ENCODE peak calls at places on chromosomes 5 and 9, in six cellular contexts. Y is GM23338, B is transverse colon, A is spleen, D is GM12892, I is HCT116. N is an unnamed sample.

GRCh38 chr9:98818764-98819163 is 11.3 kb downstream of the GALNT12 start:
- DNase-seq in A (no peak), D (no peak), Y (no peak), B (no peak), I (no peak), N (no peak)

GRCh38 chr5:139638090-139638735 is 9.9 kb upstream of the CXXC5 start:
- DNase-seq in I (no peak), A (peak), D (no peak), B (peak), Y (peak), N (peak)

GRCh38 chr5:77463905-77464304 is 28.2 kb downstream of the WDR41 start:
- DNase-seq in B (no peak), I (no peak), Y (no peak), D (no peak), A (no peak), N (no peak)

GRCh38 chr9:69564557-69564956 is 107.6 kb downstream of the APBA1 start:
- DNase-seq in I (no peak), A (no peak), Y (no peak), B (no peak), D (no peak), N (no peak)

GRCh38 chr5:176360894-176361436 is 599 bp downstream of the KIAA1191 start:
- DNase-seq in I (no peak), B (peak), D (no peak), Y (peak), A (no peak), N (no peak)

GRCh38 chr9:36959681-36960574 is 74.1 kb downstream of the PAX5 start:
- DNase-seq in I (no peak), Y (no peak), D (no peak), A (no peak), B (no peak), N (no peak)

GRCh38 chr9:128145536-128145935 is 3.7 kb upstream of the LCN2 start:
- DNase-seq in A (peak), B (no peak), I (no peak), D (peak), Y (no peak), N (no peak)

GRCh38 chr5:66364186-66364585 is 220.1 kb downstream of the SREK1 start:
- DNase-seq in D (no peak), I (no peak), A (no peak), Y (no peak), B (no peak), N (no peak)

GRCh38 chr9:83258521-83258920 is 195.6 kb upstream of the RASEF start:
- DNase-seq in B (no peak), A (no peak), D (no peak), I (no peak), Y (no peak), N (no peak)

GRCh38 chr5:50440651-50441478 is at the start of gene EMB:
- DNase-seq in Y (peak), A (peak), B (peak), I (peak), D (peak), N (peak)

GRCh38 chr5:64457846-64458245 is 48.0 kb upstream of the RGS7BP start:
- DNase-seq in B (no peak), D (no peak), I (no peak), A (no peak), Y (no peak), N (no peak)

GRCh38 chr5:88452820-88453219 is 184.2 kb upstream of the TMEM161B start:
- DNase-seq in Y (peak), B (no peak), A (no peak), I (no peak), D (no peak), N (no peak)

GRCh38 chr9:13213337-13213736 is 66.2 kb downstream of the MPDZ start:
- DNase-seq in D (no peak), I (no peak), B (no peak), Y (peak), A (no peak), N (no peak)

GRCh38 chr9:68560131-68560844 is 19.6 kb upstream of the TMEM252 start:
- DNase-seq in D (peak), Y (peak), A (peak), B (peak), I (peak), N (peak)

GRCh38 chr5:138989720-138990119 is 114.6 kb upstream of the LRRTM2 start:
- DNase-seq in I (no peak), B (no peak), Y (no peak), D (no peak), A (no peak), N (no peak)

GRCh38 chr9:122055668-122056067 is 37.4 kb downstream of the TTLL11 start:
- DNase-seq in A (no peak), D (no peak), B (no peak), Y (no peak), I (no peak), N (no peak)

GRCh38 chr5:93581738-93582414 is 857 bp upstream of the NR2F1-AS1 start:
- DNase-seq in Y (peak), B (no peak), D (no peak), A (no peak), I (peak), N (peak)

GRCh38 chr5:140630296-140630695 is 2.7 kb downstream of the CD14 start:
- DNase-seq in Y (no peak), I (no peak), A (no peak), D (no peak), B (no peak), N (no peak)

GRCh38 chr5:42621242-42621641 is 135.4 kb upstream of the CCDC152 start:
- DNase-seq in I (no peak), D (no peak), Y (no peak), A (no peak), B (no peak), N (no peak)

GRCh38 chr5:111863801-111864200 is 106.8 kb upstream of the NREP start:
- DNase-seq in Y (no peak), I (no peak), D (no peak), B (no peak), A (no peak), N (no peak)

GRCh38 chr9:108133101-108133500 is 643.5 kb upstream of the KLF4 start:
- DNase-seq in D (no peak), Y (no peak), B (no peak), A (no peak), I (no peak), N (no peak)

GRCh38 chr5:148937239-148937638 is 110.8 kb downstream of the ADRB2 start:
- DNase-seq in Y (no peak), B (no peak), D (no peak), I (no peak), A (no peak), N (no peak)

DNA sequence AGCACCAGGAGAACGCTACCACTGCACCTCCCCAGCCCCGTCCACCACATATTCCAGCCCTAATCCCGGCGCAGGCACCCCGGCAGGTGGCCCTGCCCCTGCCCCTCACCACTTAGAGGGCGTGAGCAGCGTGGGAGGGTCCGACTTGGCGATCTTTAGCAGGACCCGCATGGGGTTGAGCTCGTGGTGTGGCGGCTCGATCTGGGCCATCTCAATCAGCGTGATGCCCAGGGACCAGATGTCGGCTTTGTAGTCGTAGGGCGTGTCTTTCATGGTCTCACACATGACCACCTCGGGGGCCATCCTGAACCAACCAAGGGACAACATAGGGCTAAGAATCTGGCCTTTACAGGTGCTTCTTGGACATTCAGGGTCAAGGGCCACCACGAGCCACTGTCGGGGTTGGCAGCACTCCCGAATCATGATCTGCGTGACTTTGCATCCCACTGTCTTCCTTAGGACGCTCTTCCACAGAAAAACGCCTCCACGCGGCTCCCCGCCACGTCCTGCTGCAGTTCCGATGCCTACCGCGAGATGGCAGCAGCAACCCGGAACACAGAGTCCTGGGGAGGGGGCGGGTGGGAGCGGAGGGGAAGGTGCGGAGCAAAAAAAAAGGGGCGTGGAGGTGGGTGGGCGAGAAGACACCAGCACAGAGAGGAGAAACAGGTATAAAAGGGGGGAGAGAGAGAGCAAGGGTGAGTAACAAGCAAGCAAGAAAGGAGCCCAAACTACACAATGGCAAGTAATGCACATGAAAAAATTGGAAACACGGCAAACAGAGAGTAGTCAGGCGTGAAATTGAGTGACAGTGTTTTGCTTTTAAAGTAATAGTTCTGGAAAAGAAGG is 81.3 kb downstream of the STK10 start:
- DNase-seq in I (no peak), B (peak), D (no peak), Y (peak), A (peak), N (peak)
- TF ChIP-seq POLR2AphosphoS5 in I (no peak), B (no peak), D (no peak), Y (no peak), A (no peak), N (no peak)

GRCh38 chr5:141823056-141823455 is 55.2 kb downstream of the PCDH1 start:
- DNase-seq in D (no peak), A (no peak), Y (no peak), B (no peak), I (no peak), N (no peak)

GRCh38 chr5:141824717-141825116 is 53.5 kb downstream of the PCDH1 start:
- DNase-seq in Y (no peak), D (no peak), I (no peak), B (no peak), A (peak), N (no peak)

GRCh38 chr5:141821430-141821925 is 56.7 kb downstream of the PCDH1 start:
- DNase-seq in B (no peak), A (no peak), Y (peak), D (no peak), I (peak), N (no peak)

GRCh38 chr5:141825241-141825671 is 53.0 kb downstream of the PCDH1 start:
- DNase-seq in A (peak), I (no peak), D (no peak), Y (peak), B (no peak), N (no peak)

DNA sequence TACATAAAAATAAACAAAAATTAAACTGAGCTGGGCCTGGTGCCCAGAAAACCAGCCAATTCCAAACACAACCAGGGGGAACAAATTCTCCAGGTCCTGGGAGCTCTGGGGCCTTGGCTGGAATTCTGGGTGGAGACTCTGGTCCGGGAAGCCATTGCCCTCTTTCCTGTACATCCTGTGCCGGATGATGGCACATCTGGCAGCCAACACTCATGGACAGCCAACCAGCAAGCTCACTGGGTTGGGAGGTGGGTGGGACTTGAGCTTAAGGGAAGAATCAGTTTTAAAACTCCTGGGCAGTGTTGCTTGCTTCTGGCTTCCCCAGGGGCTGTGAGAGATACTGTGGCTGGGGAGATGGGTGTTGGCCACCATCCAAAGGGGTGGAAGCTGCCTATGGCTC is 56.1 kb downstream of the PCDH1 start:
- DNase-seq in D (no peak), A (peak), Y (peak), I (no peak), B (no peak), N (no peak)
- TF ChIP-seq POLR2AphosphoS5 in D (no peak), A (peak), Y (no peak), I (no peak), B (no peak), N (no peak)

GRCh38 chr9:16191237-16191636 is 638.4 kb downstream of the CCDC171 start:
- DNase-seq in B (no peak), D (no peak), Y (no peak), A (no peak), I (no peak), N (no peak)

GRCh38 chr9:16192403-16193017 is 639.7 kb downstream of the CCDC171 start:
- DNase-seq in D (no peak), B (no peak), Y (no peak), A (no peak), I (no peak), N (no peak)

GRCh38 chr9:16197578-16198370 is 644.9 kb downstream of the CCDC171 start:
- DNase-seq in I (no peak), Y (no peak), B (no peak), D (no peak), A (no peak), N (no peak)

GRCh38 chr9:16196206-16196605 is 643.4 kb downstream of the CCDC171 start:
- DNase-seq in A (no peak), Y (no peak), D (no peak), I (no peak), B (no peak), N (no peak)

DNA sequence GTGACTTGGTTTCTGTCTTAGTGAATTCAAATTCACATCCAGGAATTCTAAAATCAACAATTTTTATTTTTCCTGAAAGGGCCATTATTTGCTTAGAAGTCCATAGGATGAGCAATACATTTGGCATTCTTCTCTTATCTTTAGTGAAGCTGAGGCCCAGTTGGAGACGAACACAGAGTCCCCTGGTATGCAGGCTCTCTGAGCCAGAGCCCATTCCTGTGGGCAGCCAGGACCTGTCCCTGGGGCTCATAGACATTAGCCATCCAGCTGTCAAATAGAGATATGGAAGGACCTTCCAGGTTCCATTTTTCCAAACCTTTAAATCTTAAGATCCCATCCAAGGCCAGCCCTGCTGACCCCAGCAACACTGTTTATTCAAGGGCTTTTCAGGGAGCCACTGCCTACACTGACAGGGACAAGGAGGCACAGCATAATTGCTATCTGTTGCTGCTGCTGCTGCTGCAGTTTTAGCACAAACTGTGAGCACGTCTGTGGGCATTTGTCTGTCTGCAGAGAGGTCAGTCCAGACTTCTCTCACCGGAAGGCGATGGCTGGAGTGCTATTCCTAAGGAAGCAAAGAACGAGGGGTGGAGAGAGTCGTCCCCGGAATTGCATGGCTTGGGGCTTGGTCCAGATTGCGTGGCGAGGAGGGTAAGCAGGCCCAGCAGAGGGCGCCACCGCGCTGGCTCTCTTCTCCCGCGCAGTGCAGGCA is 639.0 kb downstream of the CCDC171 start:
- DNase-seq in I (peak), D (peak), B (peak), Y (peak), A (no peak), N (peak)
- TF ChIP-seq POLR2AphosphoS5 in I (no peak), D (no peak), B (no peak), Y (no peak), A (no peak), N (peak)

GRCh38 chr5:1175015-1175414 is 26.4 kb upstream of the SLC6A19 start:
- DNase-seq in Y (no peak), D (no peak), I (no peak), A (no peak), B (no peak), N (no peak)

GRCh38 chr5:1175801-1176472 is 25.5 kb upstream of the SLC6A19 start:
- DNase-seq in I (no peak), D (no peak), B (no peak), A (no peak), Y (no peak), N (no peak)

GRCh38 chr5:1172670-1173404 is 28.6 kb upstream of the SLC6A19 start:
- DNase-seq in B (no peak), I (no peak), D (no peak), Y (no peak), A (no peak), N (no peak)

GRCh38 chr5:1173485-1174070 is 27.8 kb upstream of the SLC6A19 start:
- DNase-seq in B (no peak), I (no peak), A (no peak), D (no peak), Y (no peak), N (no peak)

DNA sequence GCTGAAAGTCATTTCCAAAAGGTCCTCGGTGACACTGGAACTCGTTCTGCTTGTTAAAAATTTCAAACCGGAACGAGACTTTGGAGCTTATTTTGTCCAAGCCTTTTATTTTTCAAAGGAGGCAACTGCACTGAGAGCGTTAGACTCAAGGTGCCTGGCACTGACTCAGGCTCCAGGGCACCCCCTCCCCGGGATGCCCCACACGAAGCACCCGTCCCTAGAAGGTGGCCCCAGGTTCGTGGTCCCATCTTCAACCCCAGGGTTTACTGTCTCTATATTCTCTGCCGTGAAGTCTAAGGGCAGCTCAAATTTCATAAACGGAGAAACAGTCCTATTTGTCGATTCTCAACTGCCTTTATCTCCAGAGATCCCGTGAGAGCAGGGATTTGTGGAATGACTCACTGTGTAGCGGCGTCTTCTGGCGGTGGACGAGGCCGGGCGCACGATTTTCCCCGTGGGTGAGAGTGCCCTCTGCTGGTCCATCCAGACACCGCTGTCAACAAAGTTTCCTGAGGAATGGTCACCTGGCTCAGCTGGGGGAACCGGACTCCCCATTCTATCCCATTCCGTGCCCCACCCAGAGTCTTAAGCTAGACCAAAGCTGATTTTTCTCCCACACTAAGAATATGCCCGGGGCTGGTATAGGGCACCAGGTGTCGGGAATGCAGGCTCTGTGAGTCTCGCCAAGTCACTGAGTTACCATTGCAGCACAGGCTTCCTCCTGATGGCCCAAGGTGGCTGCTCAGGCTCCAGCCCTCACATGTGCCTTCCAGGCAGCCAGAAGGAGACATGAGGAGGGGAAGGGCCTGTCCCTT is 27.1 kb upstream of the SLC6A19 start:
- DNase-seq in I (peak), B (peak), Y (peak), A (no peak), D (no peak), N (peak)
- TF ChIP-seq POLR2AphosphoS5 in I (peak), B (no peak), Y (no peak), A (no peak), D (no peak), N (no peak)

DNA sequence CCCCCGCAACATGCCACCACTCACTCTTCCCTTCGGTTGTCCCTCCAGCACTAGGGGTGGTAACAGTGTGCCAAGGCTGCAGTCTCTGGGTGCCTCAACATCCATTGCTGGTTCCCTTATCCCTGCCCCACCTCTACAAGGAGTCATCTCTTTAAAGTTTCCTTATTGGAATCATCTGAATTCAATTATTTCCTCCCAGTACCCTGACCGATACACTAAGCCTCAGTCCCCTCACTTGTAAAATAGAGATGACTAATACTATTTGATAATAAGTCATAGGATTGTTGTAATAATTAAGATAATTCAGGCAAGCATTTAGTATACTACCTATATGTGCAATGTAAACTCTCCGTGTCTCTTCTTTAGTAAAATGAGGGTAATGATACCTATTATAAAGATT is 352.5 kb downstream of the ENC1 start:
- DNase-seq in Y (no peak), D (no peak), I (no peak), A (no peak), B (no peak), N (no peak)
- TF ChIP-seq POLR2AphosphoS5 in Y (no peak), D (no peak), I (no peak), A (no peak), B (no peak), N (no peak)

DNA sequence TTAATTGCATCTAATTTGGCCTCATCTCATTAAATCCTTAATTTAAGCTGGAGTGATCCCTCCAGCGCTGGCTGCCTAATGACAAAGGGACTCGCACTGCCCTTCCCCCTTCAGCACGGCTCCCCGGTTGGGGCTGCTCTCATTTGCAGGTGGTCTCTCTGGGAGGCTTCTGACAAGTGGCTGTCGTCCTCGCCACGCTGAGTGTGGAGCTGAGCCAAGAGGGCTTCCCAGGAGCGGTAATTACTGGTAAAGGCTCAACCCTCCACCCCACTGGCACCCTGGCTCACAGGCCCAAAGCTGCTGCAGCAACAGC is 107.8 kb upstream of the ALDH1B1 start:
- DNase-seq in D (no peak), I (no peak), B (no peak), A (no peak), Y (peak), N (no peak)
- TF ChIP-seq POLR2AphosphoS5 in D (no peak), I (no peak), B (no peak), A (no peak), Y (no peak), N (no peak)